ENCODE peak calls at places on chromosomes 2 and 18, in eight cellular contexts. U, H, W, X, P, I, Q and A are unnamed samples.

GRCh38 chr2:119483395-119483753 is 40.9 kb downstream of the SCTR start:
- DNase-seq in Q (no peak), H (peak), X (no peak), I (no peak), U (no peak), P (no peak), W (no peak), A (no peak)

GRCh38 chr18:48813833-48814489 is 136.8 kb downstream of the SMAD7 start:
- DNase-seq in I (no peak), Q (no peak), U (no peak), X (no peak), W (no peak), H (peak), P (no peak), A (peak)

GRCh38 chr18:60910534-60910933 is 422.7 kb upstream of the CDH20 start:
- DNase-seq in U (no peak), W (no peak), I (no peak), H (no peak), X (no peak), P (no peak), Q (no peak), A (peak)

GRCh38 chr2:177598321-177598922 is 205.8 kb downstream of the AGPS start:
- DNase-seq in P (peak), W (no peak), I (peak), H (peak), Q (no peak), U (peak), X (peak), A (peak)

GRCh38 chr2:42359894-42360483 is 1.0 kb downstream of the COX7A2L start:
- DNase-seq in I (no peak), X (no peak), P (peak), W (no peak), Q (no peak), U (no peak), H (peak), A (peak)

GRCh38 chr2:191298306-191298705 is 53.1 kb downstream of the MYO1B start:
- DNase-seq in Q (no peak), P (no peak), I (no peak), U (no peak), H (no peak), W (no peak), X (no peak), A (peak)

GRCh38 chr2:163734911-163735691 is 707 bp downstream of the FIGN start:
- DNase-seq in U (peak), H (peak), Q (peak), W (peak), I (no peak), X (no peak), P (no peak), A (peak)

GRCh38 chr2:157364257-157364974 is 38.8 kb upstream of the ERMN start:
- DNase-seq in U (no peak), Q (no peak), I (no peak), X (no peak), W (no peak), H (no peak), P (no peak), A (no peak)

GRCh38 chr2:172693037-172693436 is 42.6 kb upstream of the RAPGEF4 start:
- DNase-seq in X (no peak), I (peak), P (peak), U (no peak), Q (peak), H (peak), W (no peak), A (peak)

GRCh38 chr18:22676423-22676822 is 256.7 kb upstream of the RBBP8 start:
- DNase-seq in X (no peak), W (no peak), H (no peak), I (no peak), Q (no peak), U (no peak), P (no peak), A (no peak)

GRCh38 chr2:82539222-82539621 is 1919.9 kb downstream of the SUCLG1 start:
- DNase-seq in P (no peak), H (no peak), Q (no peak), U (no peak), I (no peak), X (no peak), W (no peak), A (no peak)

GRCh38 chr2:166494140-166494544 is at the start of gene SCN7A:
- DNase-seq in H (peak), P (peak), U (peak), Q (peak), I (no peak), X (peak), W (no peak), A (peak)

GRCh38 chr2:10820562-10820961 is 8.0 kb upstream of the PDIA6 start:
- DNase-seq in I (no peak), W (no peak), U (no peak), Q (no peak), P (no peak), H (no peak), X (no peak), A (no peak)

GRCh38 chr2:170815746-170816498 is 765 bp upstream of the GAD1 start:
- DNase-seq in U (peak), H (peak), W (peak), P (peak), I (peak), Q (peak), X (peak), A (peak)

GRCh38 chr18:22563098-22563707 is 145.5 kb upstream of the CTAGE1 start:
- DNase-seq in I (peak), U (peak), W (no peak), X (no peak), P (peak), H (peak), Q (peak), A (peak)

GRCh38 chr2:138814123-138814883 is 34.1 kb upstream of the NXPH2 start:
- DNase-seq in P (no peak), W (no peak), X (no peak), I (peak), U (no peak), Q (peak), H (no peak), A (no peak)

GRCh38 chr2:121197369-121198091 is 87.5 kb downstream of the TFCP2L1 start:
- DNase-seq in W (peak), H (peak), U (no peak), P (peak), X (peak), Q (no peak), I (no peak), A (peak)

GRCh38 chr2:43005975-43006833 is 213.8 kb upstream of the HAAO start:
- DNase-seq in H (peak), W (no peak), X (no peak), P (no peak), I (no peak), U (peak), Q (no peak), A (no peak)

GRCh38 chr2:23209059-23209458 is 175.9 kb upstream of the KLHL29 start:
- DNase-seq in Q (no peak), X (no peak), H (no peak), P (no peak), W (no peak), I (no peak), U (no peak), A (no peak)